ENCODE peak calls at places on chromosomes 4 and X, in eight cellular contexts. K is activated naive CD4-positive, alpha-beta T cell treated with anti-CD3 and anti-CD28 coated beads, Interleukin-2, amount 50 U/mL, for 72 hours; J is HT-29; R is M059J; T is neural crest cell; O is small intestine; V is T-cell; X is mesendoderm. U is an unnamed sample.

GRCh38 chr4:40379248-40379647 is 44.1 kb downstream of the CHRNA9 start:
- DNase-seq in K (no peak), J (no peak), R (no peak), T (no peak), O (no peak), V (no peak), X (peak; percentile 25), U (no peak)

GRCh38 chr4:5098176-5098575 is 46.9 kb downstream of the STK32B start:
- DNase-seq in K (no peak), J (no peak), R (peak; percentile 77), T (no peak), O (no peak), V (no peak), X (peak; percentile 7), U (no peak)

GRCh38 chr4:176780995-176781738 is 11.6 kb downstream of the VEGFC start:
- DNase-seq in K (no peak), J (no peak), R (peak; percentile 63), T (no peak), O (no peak), V (no peak), X (no peak), U (no peak)

GRCh38 chr4:185210102-185210981 is 944 bp downstream of the SNX25 start:
- DNase-seq in K (peak; percentile 58), J (peak; percentile 35), R (peak; percentile 55), T (peak; percentile 36), O (peak; percentile 31), V (peak; percentile 24), X (peak; percentile 80), U (peak; percentile 45)

GRCh38 chrX:17412692-17413091 is 37.7 kb downstream of the NHS start:
- DNase-seq in K (no peak), J (peak; percentile 59), R (peak; percentile 86), T (no peak), O (no peak), V (no peak), X (no peak), U (no peak)

GRCh38 chr4:81165853-81166430 is 49.1 kb downstream of the PRKG2 start:
- DNase-seq in K (no peak), J (no peak), R (peak; percentile 50), T (no peak), O (no peak), V (no peak), X (peak; percentile 21), U (no peak)

GRCh38 chr4:54165438-54165837 is 63.7 kb upstream of the PDGFRA start:
- DNase-seq in K (no peak), J (no peak), R (peak; percentile 92), T (no peak), O (no peak), V (no peak), X (peak; percentile 63), U (no peak)

GRCh38 chr4:175253184-175253902 is 335.2 kb downstream of the ADAM29 start:
- DNase-seq in K (no peak), J (peak; percentile 16), R (peak; percentile 9), T (no peak), O (no peak), V (no peak), X (peak; percentile 37), U (no peak)

GRCh38 chrX:88425739-88426138 is 321.3 kb upstream of the CPXCR1 start:
- DNase-seq in K (no peak), J (peak; percentile 12), R (no peak), T (no peak), O (no peak), V (no peak), X (peak; percentile 3), U (no peak)

GRCh38 chr4:110062166-110062565 is 136.2 kb downstream of the ELOVL6 start:
- DNase-seq in K (no peak), J (no peak), R (no peak), T (no peak), O (no peak), V (no peak), X (no peak), U (no peak)

GRCh38 chr4:72451349-72451748 is 117.7 kb downstream of the ADAMTS3 start:
- DNase-seq in K (no peak), J (no peak), R (no peak), T (no peak), O (no peak), V (no peak), X (no peak), U (no peak)

GRCh38 chr4:150525321-150525868 is 56.6 kb upstream of the MAB21L2 start:
- DNase-seq in K (no peak), J (no peak), R (no peak), T (no peak), O (no peak), V (no peak), X (no peak), U (no peak)

GRCh38 chr4:89446193-89446592 is 138.6 kb upstream of the GPRIN3 start:
- DNase-seq in K (no peak), J (no peak), R (no peak), T (no peak), O (no peak), V (no peak), X (no peak), U (no peak)